ENCODE peak calls at places on chromosomes 13 and 19, in seven cellular contexts. One of them, this sample, is unnamed.

GRCh38 chr19:1475751-1476437 is 3.1 kb downstream of the C19orf25 start:
- DNase-seq in upper lobe of left lung: peak
- DNase-seq in CD8-positive, alpha-beta memory T cell: no peak
- DNase-seq in thyroid gland: no peak
- DNase-seq in effector memory CD4-positive, alpha-beta T cell: no peak
- DNase-seq in CD8-positive, alpha-beta T cell: no peak
- DNase-seq in ovary: peak
- DNase-seq in this sample: no peak

GRCh38 chr19:40611096-40611495 is 9.9 kb downstream of the LTBP4 start:
- DNase-seq in upper lobe of left lung: peak
- DNase-seq in CD8-positive, alpha-beta memory T cell: no peak
- DNase-seq in thyroid gland: peak
- DNase-seq in effector memory CD4-positive, alpha-beta T cell: no peak
- DNase-seq in CD8-positive, alpha-beta T cell: no peak
- DNase-seq in ovary: peak
- DNase-seq in this sample: no peak

GRCh38 chr19:2461751-2462634 is 5.2 kb upstream of the LMNB2 start:
- DNase-seq in upper lobe of left lung: peak
- DNase-seq in CD8-positive, alpha-beta memory T cell: peak
- DNase-seq in thyroid gland: peak
- DNase-seq in effector memory CD4-positive, alpha-beta T cell: no peak
- DNase-seq in CD8-positive, alpha-beta T cell: no peak
- DNase-seq in ovary: peak
- DNase-seq in this sample: peak

GRCh38 chr13:113802090-113802531 is 43.1 kb downstream of the TMEM255B start:
- DNase-seq in upper lobe of left lung: peak
- DNase-seq in CD8-positive, alpha-beta memory T cell: no peak
- DNase-seq in thyroid gland: no peak
- DNase-seq in effector memory CD4-positive, alpha-beta T cell: no peak
- DNase-seq in CD8-positive, alpha-beta T cell: no peak
- DNase-seq in ovary: peak
- DNase-seq in this sample: peak

GRCh38 chr19:13155472-13156284 is 5.5 kb downstream of the IER2 start:
- DNase-seq in upper lobe of left lung: peak
- DNase-seq in CD8-positive, alpha-beta memory T cell: peak
- DNase-seq in thyroid gland: peak
- DNase-seq in effector memory CD4-positive, alpha-beta T cell: peak
- DNase-seq in CD8-positive, alpha-beta T cell: peak
- DNase-seq in ovary: peak
- DNase-seq in this sample: peak

GRCh38 chr13:110797230-110797877 is 83.9 kb downstream of the ING1 start:
- DNase-seq in upper lobe of left lung: no peak
- DNase-seq in CD8-positive, alpha-beta memory T cell: no peak
- DNase-seq in thyroid gland: no peak
- DNase-seq in effector memory CD4-positive, alpha-beta T cell: no peak
- DNase-seq in CD8-positive, alpha-beta T cell: no peak
- DNase-seq in ovary: no peak
- DNase-seq in this sample: peak

GRCh38 chr13:20370815-20371421 is 138.8 kb upstream of the GJB6 start:
- DNase-seq in upper lobe of left lung: no peak
- DNase-seq in CD8-positive, alpha-beta memory T cell: no peak
- DNase-seq in thyroid gland: no peak
- DNase-seq in effector memory CD4-positive, alpha-beta T cell: no peak
- DNase-seq in CD8-positive, alpha-beta T cell: no peak
- DNase-seq in ovary: no peak
- DNase-seq in this sample: no peak

GRCh38 chr19:15292140-15292539 is 40.2 kb downstream of the BRD4 start:
- DNase-seq in upper lobe of left lung: no peak
- DNase-seq in CD8-positive, alpha-beta memory T cell: no peak
- DNase-seq in thyroid gland: no peak
- DNase-seq in effector memory CD4-positive, alpha-beta T cell: no peak
- DNase-seq in CD8-positive, alpha-beta T cell: no peak
- DNase-seq in ovary: no peak
- DNase-seq in this sample: no peak

GRCh38 chr13:59468396-59468795 is 695.3 kb downstream of the DIAPH3 start:
- DNase-seq in upper lobe of left lung: no peak
- DNase-seq in CD8-positive, alpha-beta memory T cell: no peak
- DNase-seq in thyroid gland: no peak
- DNase-seq in effector memory CD4-positive, alpha-beta T cell: no peak
- DNase-seq in CD8-positive, alpha-beta T cell: no peak
- DNase-seq in ovary: no peak
- DNase-seq in this sample: no peak

GRCh38 chr13:75368167-75368566 is 113.8 kb downstream of the TBC1D4 start:
- DNase-seq in upper lobe of left lung: no peak
- DNase-seq in CD8-positive, alpha-beta memory T cell: no peak
- DNase-seq in thyroid gland: peak
- DNase-seq in effector memory CD4-positive, alpha-beta T cell: no peak
- DNase-seq in CD8-positive, alpha-beta T cell: no peak
- DNase-seq in ovary: no peak
- DNase-seq in this sample: peak

GRCh38 chr13:57748096-57748495 is 116.6 kb downstream of the PCDH17 start:
- DNase-seq in upper lobe of left lung: no peak
- DNase-seq in CD8-positive, alpha-beta memory T cell: no peak
- DNase-seq in thyroid gland: no peak
- DNase-seq in effector memory CD4-positive, alpha-beta T cell: no peak
- DNase-seq in CD8-positive, alpha-beta T cell: no peak
- DNase-seq in ovary: no peak
- DNase-seq in this sample: no peak

GRCh38 chr13:95185851-95186250 is 115.4 kb downstream of the ABCC4 start:
- DNase-seq in upper lobe of left lung: no peak
- DNase-seq in CD8-positive, alpha-beta memory T cell: peak
- DNase-seq in thyroid gland: no peak
- DNase-seq in effector memory CD4-positive, alpha-beta T cell: peak
- DNase-seq in CD8-positive, alpha-beta T cell: peak
- DNase-seq in ovary: no peak
- DNase-seq in this sample: no peak

GRCh38 chr19:45446944-45447343 is 20.9 kb upstream of the FOSB start:
- DNase-seq in upper lobe of left lung: no peak
- DNase-seq in CD8-positive, alpha-beta memory T cell: no peak
- DNase-seq in thyroid gland: no peak
- DNase-seq in effector memory CD4-positive, alpha-beta T cell: no peak
- DNase-seq in CD8-positive, alpha-beta T cell: no peak
- DNase-seq in ovary: no peak
- DNase-seq in this sample: no peak

GRCh38 chr19:1213391-1214286 is 8.1 kb downstream of the STK11 start:
- DNase-seq in upper lobe of left lung: peak
- DNase-seq in CD8-positive, alpha-beta memory T cell: peak
- DNase-seq in thyroid gland: peak
- DNase-seq in effector memory CD4-positive, alpha-beta T cell: peak
- DNase-seq in CD8-positive, alpha-beta T cell: no peak
- DNase-seq in ovary: peak
- DNase-seq in this sample: peak

GRCh38 chr13:60078226-60078625 is 85.5 kb downstream of the DIAPH3 start:
- DNase-seq in upper lobe of left lung: no peak
- DNase-seq in CD8-positive, alpha-beta memory T cell: no peak
- DNase-seq in thyroid gland: no peak
- DNase-seq in effector memory CD4-positive, alpha-beta T cell: no peak
- DNase-seq in CD8-positive, alpha-beta T cell: no peak
- DNase-seq in ovary: no peak
- DNase-seq in this sample: no peak

GRCh38 chr13:80737513-80737912 is 396.6 kb upstream of the SPRY2 start:
- DNase-seq in upper lobe of left lung: no peak
- DNase-seq in CD8-positive, alpha-beta memory T cell: no peak
- DNase-seq in thyroid gland: no peak
- DNase-seq in effector memory CD4-positive, alpha-beta T cell: no peak
- DNase-seq in CD8-positive, alpha-beta T cell: no peak
- DNase-seq in ovary: no peak
- DNase-seq in this sample: no peak

GRCh38 chr19:15452111-15453047 is 2.6 kb upstream of the WIZ start:
- DNase-seq in upper lobe of left lung: peak
- DNase-seq in CD8-positive, alpha-beta memory T cell: no peak
- DNase-seq in thyroid gland: peak
- DNase-seq in effector memory CD4-positive, alpha-beta T cell: no peak
- DNase-seq in CD8-positive, alpha-beta T cell: no peak
- DNase-seq in ovary: peak
- DNase-seq in this sample: peak

GRCh38 chr19:35306473-35307246 is 14.7 kb downstream of the MAG start:
- DNase-seq in upper lobe of left lung: no peak
- DNase-seq in CD8-positive, alpha-beta memory T cell: no peak
- DNase-seq in thyroid gland: no peak
- DNase-seq in effector memory CD4-positive, alpha-beta T cell: no peak
- DNase-seq in CD8-positive, alpha-beta T cell: no peak
- DNase-seq in ovary: no peak
- DNase-seq in this sample: no peak

GRCh38 chr19:38360351-38360750 is 14.0 kb upstream of the PSMD8 start:
- DNase-seq in upper lobe of left lung: no peak
- DNase-seq in CD8-positive, alpha-beta memory T cell: no peak
- DNase-seq in thyroid gland: no peak
- DNase-seq in effector memory CD4-positive, alpha-beta T cell: no peak
- DNase-seq in CD8-positive, alpha-beta T cell: no peak
- DNase-seq in ovary: no peak
- DNase-seq in this sample: no peak

GRCh38 chr19:38360839-38361631 is 13.3 kb upstream of the PSMD8 start:
- DNase-seq in upper lobe of left lung: peak
- DNase-seq in CD8-positive, alpha-beta memory T cell: no peak
- DNase-seq in thyroid gland: no peak
- DNase-seq in effector memory CD4-positive, alpha-beta T cell: no peak
- DNase-seq in CD8-positive, alpha-beta T cell: no peak
- DNase-seq in ovary: no peak
- DNase-seq in this sample: no peak

GRCh38 chr19:38355728-38356725 is 18.3 kb upstream of the PSMD8 start:
- DNase-seq in upper lobe of left lung: no peak
- DNase-seq in CD8-positive, alpha-beta memory T cell: no peak
- DNase-seq in thyroid gland: no peak
- DNase-seq in effector memory CD4-positive, alpha-beta T cell: no peak
- DNase-seq in CD8-positive, alpha-beta T cell: no peak
- DNase-seq in ovary: no peak
- DNase-seq in this sample: no peak

GRCh38 chr19:38359242-38360021 is 14.9 kb upstream of the PSMD8 start:
- DNase-seq in upper lobe of left lung: no peak
- DNase-seq in CD8-positive, alpha-beta memory T cell: no peak
- DNase-seq in thyroid gland: no peak
- DNase-seq in effector memory CD4-positive, alpha-beta T cell: no peak
- DNase-seq in CD8-positive, alpha-beta T cell: no peak
- DNase-seq in ovary: no peak
- DNase-seq in this sample: no peak

GRCh38 chr19:38358071-38358470 is 16.3 kb upstream of the PSMD8 start:
- DNase-seq in upper lobe of left lung: no peak
- DNase-seq in CD8-positive, alpha-beta memory T cell: no peak
- DNase-seq in thyroid gland: no peak
- DNase-seq in effector memory CD4-positive, alpha-beta T cell: no peak
- DNase-seq in CD8-positive, alpha-beta T cell: no peak
- DNase-seq in ovary: no peak
- DNase-seq in this sample: no peak
- H3K4me3 ChIP-seq in upper lobe of left lung: no peak
- H3K4me3 ChIP-seq in CD8-positive, alpha-beta memory T cell: no peak
- H3K4me3 ChIP-seq in thyroid gland: no peak
- H3K4me3 ChIP-seq in effector memory CD4-positive, alpha-beta T cell: no peak
- H3K4me3 ChIP-seq in CD8-positive, alpha-beta T cell: no peak
- H3K4me3 ChIP-seq in ovary: no peak
- H3K4me3 ChIP-seq in this sample: no peak

GRCh38 chr13:22883262-22883840 is 297.4 kb upstream of the SGCG start:
- DNase-seq in upper lobe of left lung: no peak
- DNase-seq in CD8-positive, alpha-beta memory T cell: no peak
- DNase-seq in thyroid gland: no peak
- DNase-seq in effector memory CD4-positive, alpha-beta T cell: no peak
- DNase-seq in CD8-positive, alpha-beta T cell: no peak
- DNase-seq in ovary: no peak
- DNase-seq in this sample: no peak
- H3K4me3 ChIP-seq in upper lobe of left lung: no peak
- H3K4me3 ChIP-seq in CD8-positive, alpha-beta memory T cell: no peak
- H3K4me3 ChIP-seq in thyroid gland: no peak
- H3K4me3 ChIP-seq in effector memory CD4-positive, alpha-beta T cell: no peak
- H3K4me3 ChIP-seq in CD8-positive, alpha-beta T cell: no peak
- H3K4me3 ChIP-seq in ovary: no peak
- H3K4me3 ChIP-seq in this sample: no peak

DNA sequence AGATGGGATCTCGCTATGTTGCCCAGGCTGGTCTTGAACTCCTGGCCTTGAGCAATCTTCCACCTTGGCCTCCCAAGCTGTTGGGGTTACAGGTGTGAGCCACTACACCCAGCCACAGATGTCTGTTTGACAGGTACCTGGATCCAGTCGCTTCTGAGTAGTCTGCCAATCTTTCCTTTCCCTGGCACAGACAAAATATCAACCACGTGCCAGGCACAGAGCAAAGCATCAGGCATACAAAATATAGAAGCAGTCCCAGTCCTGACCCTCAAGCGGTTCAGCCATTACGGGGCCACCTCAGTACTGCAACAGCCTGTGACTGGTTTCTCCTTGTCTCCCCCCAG is 3.8 kb downstream of the ELAVL1 start:
- DNase-seq in upper lobe of left lung: no peak
- DNase-seq in CD8-positive, alpha-beta memory T cell: no peak
- DNase-seq in thyroid gland: no peak
- DNase-seq in effector memory CD4-positive, alpha-beta T cell: no peak
- DNase-seq in CD8-positive, alpha-beta T cell: no peak
- DNase-seq in ovary: no peak
- DNase-seq in this sample: no peak
- H3K4me3 ChIP-seq in upper lobe of left lung: no peak
- H3K4me3 ChIP-seq in CD8-positive, alpha-beta memory T cell: peak
- H3K4me3 ChIP-seq in thyroid gland: no peak
- H3K4me3 ChIP-seq in effector memory CD4-positive, alpha-beta T cell: peak
- H3K4me3 ChIP-seq in CD8-positive, alpha-beta T cell: no peak
- H3K4me3 ChIP-seq in ovary: no peak
- H3K4me3 ChIP-seq in this sample: no peak

GRCh38 chr13:32314968-32315254 is 252 bp downstream of the ZAR1L start:
- DNase-seq in upper lobe of left lung: no peak
- DNase-seq in CD8-positive, alpha-beta memory T cell: peak
- DNase-seq in thyroid gland: peak
- DNase-seq in effector memory CD4-positive, alpha-beta T cell: peak
- DNase-seq in CD8-positive, alpha-beta T cell: peak
- DNase-seq in ovary: no peak
- DNase-seq in this sample: peak

GRCh38 chr13:32316476-32316875 is 1.2 kb downstream of the BRCA2 start:
- DNase-seq in upper lobe of left lung: no peak
- DNase-seq in CD8-positive, alpha-beta memory T cell: no peak
- DNase-seq in thyroid gland: no peak
- DNase-seq in effector memory CD4-positive, alpha-beta T cell: no peak
- DNase-seq in CD8-positive, alpha-beta T cell: no peak
- DNase-seq in ovary: no peak
- DNase-seq in this sample: peak

GRCh38 chr13:32316030-32316344 is 679 bp downstream of the BRCA2 start:
- DNase-seq in upper lobe of left lung: no peak
- DNase-seq in CD8-positive, alpha-beta memory T cell: no peak
- DNase-seq in thyroid gland: no peak
- DNase-seq in effector memory CD4-positive, alpha-beta T cell: no peak
- DNase-seq in CD8-positive, alpha-beta T cell: no peak
- DNase-seq in ovary: no peak
- DNase-seq in this sample: no peak

GRCh38 chr13:32315255-32316029 is at the start of the genes BRCA2 and ZAR1L:
- DNase-seq in upper lobe of left lung: peak
- DNase-seq in CD8-positive, alpha-beta memory T cell: peak
- DNase-seq in thyroid gland: peak
- DNase-seq in effector memory CD4-positive, alpha-beta T cell: peak
- DNase-seq in CD8-positive, alpha-beta T cell: peak
- DNase-seq in ovary: peak
- DNase-seq in this sample: peak

GRCh38 chr13:32314271-32314967 is 744 bp downstream of the ZAR1L start:
- DNase-seq in upper lobe of left lung: peak
- DNase-seq in CD8-positive, alpha-beta memory T cell: no peak
- DNase-seq in thyroid gland: no peak
- DNase-seq in effector memory CD4-positive, alpha-beta T cell: no peak
- DNase-seq in CD8-positive, alpha-beta T cell: no peak
- DNase-seq in ovary: peak
- DNase-seq in this sample: no peak
- H3K4me3 ChIP-seq in upper lobe of left lung: no peak
- H3K4me3 ChIP-seq in CD8-positive, alpha-beta memory T cell: peak
- H3K4me3 ChIP-seq in thyroid gland: peak
- H3K4me3 ChIP-seq in effector memory CD4-positive, alpha-beta T cell: peak
- H3K4me3 ChIP-seq in CD8-positive, alpha-beta T cell: peak
- H3K4me3 ChIP-seq in ovary: peak
- H3K4me3 ChIP-seq in this sample: peak

GRCh38 chr13:64293923-64294322 is 2878.3 kb upstream of the PCDH20 start:
- DNase-seq in upper lobe of left lung: no peak
- DNase-seq in CD8-positive, alpha-beta memory T cell: no peak
- DNase-seq in thyroid gland: no peak
- DNase-seq in effector memory CD4-positive, alpha-beta T cell: no peak
- DNase-seq in CD8-positive, alpha-beta T cell: no peak
- DNase-seq in ovary: no peak
- DNase-seq in this sample: no peak
- H3K4me3 ChIP-seq in upper lobe of left lung: no peak
- H3K4me3 ChIP-seq in CD8-positive, alpha-beta memory T cell: no peak
- H3K4me3 ChIP-seq in thyroid gland: no peak
- H3K4me3 ChIP-seq in effector memory CD4-positive, alpha-beta T cell: no peak
- H3K4me3 ChIP-seq in CD8-positive, alpha-beta T cell: no peak
- H3K4me3 ChIP-seq in ovary: no peak
- H3K4me3 ChIP-seq in this sample: no peak